ENCODE peak calls at places on chromosomes 2 and 18, in four cellular contexts. S is H1, Y is esophagus squamous epithelium, U is breast epithelium. M is an unnamed sample. For H3K4me1, the result is how much of the 10 kb centered on the place peaks cover.

GRCh38 chr2:197304556-197305011 is 6.0 kb downstream of the ANKRD44 start:
- DNase-seq in S (no peak), Y (no peak), U (no peak), M (no peak)

GRCh38 chr2:111930404-111930803 is 32.0 kb downstream of the MERTK start:
- DNase-seq in S (no peak), Y (no peak), U (no peak), M (no peak)

GRCh38 chr2:236904389-236905263 is 181.1 kb upstream of the COPS8 start:
- DNase-seq in S (no peak), Y (no peak), U (no peak), M (no peak)

GRCh38 chr2:144358979-144359541 is 160.9 kb downstream of the ZEB2 start:
- DNase-seq in S (no peak), Y (no peak), U (no peak), M (no peak)

GRCh38 chr2:231786177-231786916 is at the start of gene COPS7B:
- DNase-seq in S (peak), Y (peak), U (peak), M (peak)

GRCh38 chr2:62727876-62728566 is 22.5 kb downstream of the EHBP1 start:
- DNase-seq in S (no peak), Y (no peak), U (no peak), M (no peak)

GRCh38 chr2:149827585-149828156 is 240.1 kb upstream of the MMADHC start:
- DNase-seq in S (no peak), Y (no peak), U (no peak), M (no peak)

GRCh38 chr2:226891780-226892590 is 56.1 kb downstream of the RHBDD1 start:
- DNase-seq in S (no peak), Y (no peak), U (no peak), M (no peak)

GRCh38 chr2:117360586-117360985 is 453.9 kb upstream of the DDX18 start:
- DNase-seq in S (no peak), Y (no peak), U (no peak), M (no peak)

GRCh38 chr18:50866765-50867164 is 12.2 kb upstream of the ME2 start:
- DNase-seq in S (no peak), Y (no peak), U (no peak), M (no peak)

GRCh38 chr2:138087761-138088602 is 123.7 kb downstream of the HNMT start:
- DNase-seq in S (no peak), Y (no peak), U (no peak), M (no peak)

GRCh38 chr2:205885492-205886099 is 200.4 kb downstream of the INO80D start:
- DNase-seq in S (peak), Y (no peak), U (peak), M (peak)

GRCh38 chr2:151338115-151338514 is 19.3 kb upstream of the TNFAIP6 start:
- DNase-seq in S (no peak), Y (no peak), U (no peak), M (no peak)

GRCh38 chr2:82993631-82994030 is 1465.4 kb downstream of the SUCLG1 start:
- DNase-seq in S (no peak), Y (no peak), U (no peak), M (no peak)

GRCh38 chr2:241803387-241804325 is 5.3 kb upstream of the NEU4 start:
- DNase-seq in S (no peak), Y (no peak), U (no peak), M (peak)

GRCh38 chr18:11963991-11964484 is 17.3 kb upstream of the IMPA2 start:
- DNase-seq in S (no peak), Y (no peak), U (no peak), M (no peak)

GRCh38 chr2:134845719-134846118 is 7.3 kb downstream of the ACMSD start:
- DNase-seq in S (no peak), Y (no peak), U (no peak), M (no peak)

GRCh38 chr2:177666408-177666807 is 273.8 kb downstream of the AGPS start:
- DNase-seq in S (no peak), Y (no peak), U (no peak), M (no peak)

GRCh38 chr2:1543776-1544477 is 130.7 kb downstream of the TPO start:
- DNase-seq in S (no peak), Y (no peak), U (no peak), M (no peak)

GRCh38 chr2:62196278-62196901 is 475 bp downstream of the B3GNT2 start:
- DNase-seq in S (no peak), Y (no peak), U (no peak), M (peak)

GRCh38 chr18:49494660-49495059 is 7.6 kb upstream of the C18orf32 start:
- DNase-seq in S (no peak), Y (no peak), U (no peak), M (no peak)

GRCh38 chr2:189402932-189403331 is 38.3 kb upstream of the WDR75 start:
- DNase-seq in S (no peak), Y (no peak), U (no peak), M (no peak)

GRCh38 chr18:63210531-63210930 is 109.0 kb downstream of the BCL2 start:
- DNase-seq in S (no peak), Y (no peak), U (no peak), M (no peak)

GRCh38 chr2:8138923-8139667 is 542.8 kb upstream of the ID2 start:
- DNase-seq in S (no peak), Y (no peak), U (no peak), M (no peak)

GRCh38 chr2:5290911-5291546 is 401.2 kb upstream of the SOX11 start:
- DNase-seq in S (no peak), Y (no peak), U (no peak), M (no peak)

DNA sequence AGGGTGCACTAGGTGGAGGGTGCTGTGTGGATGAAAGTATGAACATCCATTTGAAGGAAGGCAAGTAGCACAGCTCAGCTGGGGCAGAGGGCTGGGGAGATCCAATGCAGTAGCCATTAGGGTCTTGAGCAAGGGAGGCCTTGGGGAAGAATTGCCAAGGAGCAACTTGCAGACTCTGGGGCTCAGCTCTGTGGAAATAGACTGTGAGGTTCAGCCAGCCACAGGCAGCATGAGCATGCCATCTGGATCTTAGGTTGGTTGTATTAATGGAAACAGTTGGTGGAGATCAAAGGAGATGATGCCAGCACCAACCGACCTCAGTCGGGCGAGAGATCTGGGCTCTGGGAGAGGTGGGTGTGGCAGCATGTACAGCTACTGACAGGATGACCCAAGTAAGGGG is 5.6 kb downstream of the ZAP70 start:
- DNase-seq in S (no peak), Y (no peak), U (no peak), M (no peak)
- H3K4me1 ChIP-seq in S (under half), Y (under half), U (under half), M (under half)

GRCh38 chr2:42921162-42921550 is 128.8 kb upstream of the HAAO start:
- DNase-seq in S (no peak), Y (no peak), U (no peak), M (no peak)
- H3K4me1 ChIP-seq in S (under half), Y (half or more), U (under half), M (under half)

GRCh38 chr2:136058951-136059530 is 58.9 kb downstream of the CXCR4 start:
- DNase-seq in S (no peak), Y (no peak), U (no peak), M (no peak)
- H3K4me1 ChIP-seq in S (under half), Y (under half), U (under half), M (under half)

DNA sequence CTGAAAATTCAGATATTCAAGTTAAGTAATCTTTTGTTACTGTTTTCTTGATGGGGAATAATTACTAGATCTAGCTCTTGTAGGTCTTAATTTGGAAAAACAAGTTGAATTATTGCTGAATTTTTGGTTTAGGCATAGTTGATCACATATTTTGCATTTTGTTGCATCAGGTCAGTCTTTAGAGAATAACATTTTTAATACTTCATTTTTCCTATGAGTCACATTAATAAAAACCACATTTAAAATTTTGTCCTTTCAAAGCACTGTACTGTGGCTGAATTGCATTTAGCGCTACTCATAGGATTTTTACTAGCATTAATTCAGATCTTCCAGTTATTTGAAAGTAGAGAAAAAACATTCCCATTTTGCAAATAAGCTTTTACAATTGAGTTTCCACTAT is 23.2 kb downstream of the MAP4K4 start:
- DNase-seq in S (no peak), Y (no peak), U (no peak), M (no peak)
- H3K4me1 ChIP-seq in S (under half), Y (half or more), U (under half), M (half or more)

DNA sequence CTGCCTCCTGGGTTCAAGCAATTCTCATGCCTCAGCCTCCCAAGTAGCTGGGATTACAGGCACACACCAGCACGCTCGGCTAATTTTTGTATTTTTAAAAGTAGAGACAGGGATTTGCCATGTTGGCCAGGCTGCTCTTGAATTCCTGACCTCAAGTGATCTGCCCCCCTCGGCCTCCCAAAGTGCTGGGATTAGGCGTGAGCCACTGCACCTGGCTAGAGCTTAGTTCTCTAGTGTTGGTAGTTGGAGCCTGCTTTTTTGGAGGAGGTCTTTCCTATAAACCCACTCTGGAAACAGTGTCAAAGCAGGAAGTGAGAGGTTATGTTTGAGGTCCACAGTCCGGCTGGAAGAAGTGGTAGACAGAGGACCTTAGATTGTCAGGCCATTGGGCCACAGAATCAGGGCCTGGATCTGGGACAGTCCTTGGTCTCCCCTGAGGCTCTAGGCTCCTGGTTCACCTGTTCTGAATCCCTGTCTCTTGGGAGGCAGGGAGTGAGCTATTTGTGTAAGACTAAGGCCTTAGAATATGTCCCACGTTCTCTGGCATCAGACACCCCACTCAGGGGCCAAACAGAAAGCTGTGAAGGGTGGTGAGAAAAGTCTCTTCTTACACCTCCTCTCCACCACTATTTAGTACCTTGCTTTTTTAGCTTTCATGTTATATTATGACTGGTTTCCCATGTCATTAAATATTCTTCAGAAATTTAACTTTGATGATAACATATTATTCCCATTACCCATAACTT is 34.5 kb downstream of the PCBP1 start:
- DNase-seq in S (no peak), Y (no peak), U (no peak), M (peak)
- H3K4me1 ChIP-seq in S (under half), Y (under half), U (under half), M (half or more)